ENCODE peak calls at places on chromosome X, in nine cellular contexts. G, K, H, I, O, N, J, F and U are unnamed samples.
A peak's percentile ranks its signal among the peaks of the same experiment; 100 is the strongest.

GRCh38 chrX:115017455-115017854 is at the start of gene IL13RA2:
- DNase-seq in I (no peak), K (no peak), J (no peak), F (no peak), H (no peak), O (no peak), G (no peak), N (no peak), U (no peak)

GRCh38 chrX:37905436-37906147 is 58.2 kb upstream of the DYNLT3 start:
- DNase-seq in G (no peak), O (peak; percentile 34), F (peak; percentile 87), H (peak; percentile 8), N (peak; percentile 70), J (peak; percentile 4), I (peak; percentile 53), K (peak; percentile 28), U (no peak)

GRCh38 chrX:49273181-49273727 is 3.7 kb downstream of the PPP1R3F start:
- DNase-seq in H (no peak), K (no peak), O (no peak), G (no peak), J (no peak), N (no peak), I (no peak), F (peak; percentile 6), U (no peak)

GRCh38 chrX:132615396-132616131 is 126.7 kb upstream of the MBNL3 start:
- DNase-seq in F (peak; percentile 84), G (peak; percentile 4), N (no peak), J (peak; percentile 79), O (peak; percentile 56), H (peak; percentile 8), I (peak; percentile 43), K (peak; percentile 58), U (peak; percentile 64)

GRCh38 chrX:2463973-2464676 is 36.7 kb downstream of the DHRSX start:
- DNase-seq in K (no peak), I (peak; percentile 52), N (no peak), H (no peak), G (no peak), O (peak; percentile 33), J (no peak), F (peak; percentile 64), U (no peak)

GRCh38 chrX:6849711-6850415 is 297.6 kb upstream of the STS start:
- DNase-seq in G (peak; percentile 22), J (peak; percentile 0), O (no peak), N (no peak), I (no peak), F (no peak), H (no peak), K (no peak), U (no peak)

GRCh38 chrX:135740683-135741149 is 27.3 kb downstream of the CT45A3 start:
- DNase-seq in O (peak; percentile 40), I (peak; percentile 73), K (peak; percentile 7), G (no peak), H (no peak), F (peak; percentile 70), J (no peak), N (peak; percentile 7), U (peak; percentile 64)

GRCh38 chrX:2388669-2389068 is 112.1 kb downstream of the DHRSX start:
- DNase-seq in N (no peak), I (no peak), H (no peak), G (no peak), O (no peak), J (no peak), K (no peak), F (no peak), U (no peak)

GRCh38 chrX:45775462-45775861 is 574.8 kb upstream of the DIPK2B start:
- DNase-seq in J (peak; percentile 91), K (peak; percentile 66), H (no peak), F (no peak), O (no peak), N (no peak), I (no peak), G (peak; percentile 83), U (peak; percentile 88)

GRCh38 chrX:115898382-115899001 is 272.1 kb upstream of the AGTR2 start:
- DNase-seq in J (no peak), H (no peak), K (no peak), F (peak; percentile 86), O (peak; percentile 97), I (no peak), N (no peak), G (no peak), U (peak; percentile 14)

GRCh38 chrX:119488749-119489148 is 20.5 kb downstream of the SLC25A5 start:
- DNase-seq in F (peak; percentile 75), G (peak; percentile 38), K (peak; percentile 65), N (no peak), I (peak; percentile 36), J (peak; percentile 54), O (peak; percentile 52), H (peak; percentile 17), U (peak; percentile 72)

GRCh38 chrX:103608305-103608963 is 671 bp downstream of the TCEAL3 start:
- DNase-seq in G (no peak), J (no peak), F (peak; percentile 67), N (peak; percentile 39), K (no peak), H (peak; percentile 7), I (no peak), O (no peak), U (no peak)

GRCh38 chrX:32896132-32896531 is 315.2 kb downstream of the DMD start:
- DNase-seq in K (no peak), N (no peak), H (no peak), I (no peak), F (no peak), O (no peak), G (no peak), J (no peak), U (no peak)

GRCh38 chrX:50100188-50100587 is 100.6 kb downstream of the AKAP4 start:
- DNase-seq in G (no peak), H (no peak), K (no peak), O (no peak), F (peak; percentile 53), J (peak; percentile 12), I (no peak), N (no peak), U (peak; percentile 8)

GRCh38 chrX:54529166-54529558 is 857 bp upstream of the GNL3L start:
- DNase-seq in G (no peak), I (no peak), O (peak; percentile 36), F (no peak), J (no peak), K (no peak), H (no peak), N (no peak), U (no peak)

GRCh38 chrX:142089193-142089592 is 115.9 kb downstream of the MAGEC2 start:
- DNase-seq in I (no peak), O (no peak), K (peak; percentile 41), F (no peak), J (peak; percentile 25), H (no peak), G (peak; percentile 40), N (no peak), U (peak; percentile 54)

GRCh38 chrX:99603076-99603814 is 806.8 kb downstream of the PCDH19 start:
- DNase-seq in J (no peak), G (no peak), I (no peak), O (no peak), F (no peak), N (no peak), H (no peak), K (no peak), U (no peak)
- TF ChIP-seq CTCF in J (no peak), G (no peak), I (no peak), O (no peak), F (no peak), N (no peak), H (no peak), K (no peak), U (no peak)

DNA sequence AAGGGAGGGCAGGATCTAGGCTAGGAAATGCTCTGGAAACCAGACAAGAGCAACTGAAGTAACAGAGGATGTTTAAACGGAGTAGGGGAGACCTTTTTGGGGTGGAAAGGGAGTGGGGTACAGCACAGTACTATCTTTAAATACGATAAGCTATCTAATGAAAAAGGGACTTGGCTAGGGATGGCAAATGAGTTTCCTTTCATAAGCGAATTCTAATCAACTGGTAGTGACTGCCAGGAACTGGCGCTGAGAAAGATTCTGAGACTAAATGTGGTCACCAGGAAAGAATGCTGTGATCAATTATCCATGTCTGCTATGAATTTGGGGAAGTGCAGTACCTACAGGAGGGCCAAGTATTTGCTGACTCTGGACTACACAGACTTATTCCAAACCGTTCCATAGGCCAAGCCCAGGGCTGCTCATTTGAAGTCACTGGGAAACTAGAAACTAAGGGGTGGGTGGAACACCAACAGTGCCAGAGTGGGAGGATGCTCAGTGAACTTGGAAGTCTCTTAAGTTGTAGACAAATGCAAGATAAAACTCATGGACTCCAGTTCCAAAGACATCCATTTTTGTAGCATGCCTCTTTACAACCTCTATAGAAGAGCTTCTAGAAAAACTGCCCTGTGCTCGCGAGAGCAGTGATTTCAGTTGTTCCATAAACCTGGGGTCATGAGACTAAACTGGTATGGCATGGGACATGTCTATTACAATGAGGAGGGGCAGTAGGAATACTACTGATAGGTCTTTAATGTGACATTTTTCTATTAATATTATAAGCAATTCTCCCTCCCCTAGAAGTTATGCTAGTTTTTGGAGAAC is 2.0 kb downstream of the TRAPPC2 start:
- DNase-seq in I (no peak), H (no peak), K (no peak), O (no peak), J (no peak), F (no peak), N (no peak), G (no peak), U (no peak)
- TF ChIP-seq CTCF in I (no peak), H (no peak), K (no peak), O (no peak), J (no peak), F (no peak), N (no peak), G (no peak), U (no peak)

DNA sequence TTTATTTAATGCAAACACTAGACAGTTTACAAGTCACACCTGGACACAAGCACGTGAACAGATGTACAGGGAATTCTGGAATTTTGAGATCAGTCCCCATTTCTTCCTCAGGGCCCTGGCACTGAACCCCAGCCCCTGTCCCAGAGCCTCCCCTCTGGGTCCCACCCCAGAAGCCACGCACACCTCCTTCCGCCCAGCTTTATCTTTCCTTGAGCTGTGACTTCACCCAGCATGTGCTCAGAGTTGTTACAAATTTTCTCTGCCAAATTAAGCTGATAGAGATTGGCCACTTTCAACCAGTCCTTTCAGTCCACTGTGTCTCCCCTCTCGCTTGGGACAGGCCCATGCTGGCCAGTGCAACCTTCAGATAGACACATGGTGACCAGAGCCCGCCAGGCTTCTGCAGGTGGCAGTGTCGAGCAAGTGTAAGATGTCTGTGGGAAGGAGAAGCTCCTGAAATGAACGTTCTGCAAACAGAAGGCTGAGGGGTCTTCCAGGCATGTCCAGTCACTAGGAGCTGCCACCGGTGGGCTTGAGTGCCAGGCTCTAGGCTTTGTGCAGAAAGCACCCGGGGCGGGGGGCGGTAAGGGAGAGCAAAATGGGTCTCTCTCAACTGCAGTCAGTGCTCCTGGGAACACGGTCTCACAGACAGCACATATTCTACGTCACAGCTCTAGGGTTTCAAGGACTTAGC is 73.3 kb downstream of the MTMR1 start:
- DNase-seq in F (peak; percentile 71), G (no peak), N (no peak), I (no peak), K (no peak), J (no peak), O (peak; percentile 40), H (no peak), U (no peak)
- TF ChIP-seq CTCF in F (peak; percentile 60), G (no peak), N (no peak), I (no peak), K (peak; percentile 21), J (no peak), O (peak; percentile 54), H (no peak), U (no peak)

DNA sequence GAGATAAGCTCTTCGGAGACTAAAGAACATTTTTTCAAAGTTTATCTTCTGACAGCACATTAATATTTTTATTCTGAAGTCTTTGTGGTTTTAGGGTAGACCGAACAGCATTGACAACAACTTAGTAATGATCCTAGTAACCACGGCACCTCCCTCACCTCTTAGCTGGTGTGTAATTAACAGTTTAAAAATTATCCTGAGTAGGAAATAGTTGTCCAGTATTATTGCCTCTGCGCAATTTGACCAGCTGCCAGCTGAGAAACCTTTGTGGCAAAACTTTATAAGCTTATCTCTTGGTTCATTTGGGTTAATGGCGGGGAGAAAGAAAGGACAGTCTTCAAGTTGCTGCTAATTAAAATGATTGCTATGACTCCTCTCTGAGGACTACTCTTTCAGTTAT is 213.6 kb downstream of the CBLL2 start:
- DNase-seq in G (no peak), O (no peak), K (no peak), F (no peak), J (no peak), N (no peak), H (no peak), I (no peak), U (no peak)
- TF ChIP-seq CTCF in G (no peak), O (no peak), K (no peak), F (no peak), J (no peak), N (no peak), H (no peak), I (no peak), U (no peak)